ENCODE peak calls at places on chromosomes 7 and 10, in seven cellular contexts. One of them, this sample, is unnamed.

GRCh38 chr7:115910541-115911164 is 119.9 kb downstream of the TFEC start:
- DNase-seq in A549: no peak
- DNase-seq in neural progenitor cell: peak
- DNase-seq in H9: no peak
- DNase-seq in kidney: no peak
- DNase-seq in hepatocyte: peak
- DNase-seq in CD4-positive, alpha-beta T cell: no peak
- DNase-seq in this sample: no peak

GRCh38 chr7:158818325-158819213 is 10.7 kb downstream of the ESYT2 start:
- DNase-seq in A549: peak
- DNase-seq in neural progenitor cell: peak
- DNase-seq in H9: peak
- DNase-seq in kidney: peak
- DNase-seq in hepatocyte: peak
- DNase-seq in CD4-positive, alpha-beta T cell: peak
- DNase-seq in this sample: peak

GRCh38 chr10:105797234-105797890 is 1156.3 kb downstream of the SORCS3 start:
- DNase-seq in A549: peak
- DNase-seq in neural progenitor cell: peak
- DNase-seq in H9: no peak
- DNase-seq in kidney: no peak
- DNase-seq in hepatocyte: peak
- DNase-seq in CD4-positive, alpha-beta T cell: no peak
- DNase-seq in this sample: no peak

GRCh38 chr7:43784030-43785001 is 25.8 kb downstream of the BLVRA start:
- DNase-seq in A549: no peak
- DNase-seq in neural progenitor cell: no peak
- DNase-seq in H9: no peak
- DNase-seq in kidney: no peak
- DNase-seq in hepatocyte: no peak
- DNase-seq in CD4-positive, alpha-beta T cell: no peak
- DNase-seq in this sample: no peak

GRCh38 chr7:65731562-65732035 is 141.3 kb upstream of the VKORC1L1 start:
- DNase-seq in A549: no peak
- DNase-seq in neural progenitor cell: peak
- DNase-seq in H9: peak
- DNase-seq in kidney: no peak
- DNase-seq in hepatocyte: peak
- DNase-seq in CD4-positive, alpha-beta T cell: no peak
- DNase-seq in this sample: peak

GRCh38 chr7:518630-519428 is 817 bp downstream of the PDGFA start:
- DNase-seq in A549: peak
- DNase-seq in neural progenitor cell: peak
- DNase-seq in H9: peak
- DNase-seq in kidney: peak
- DNase-seq in hepatocyte: peak
- DNase-seq in CD4-positive, alpha-beta T cell: no peak
- DNase-seq in this sample: peak

GRCh38 chr10:93095225-93095624 is 21.5 kb downstream of the CYP26A1 start:
- DNase-seq in A549: no peak
- DNase-seq in neural progenitor cell: peak
- DNase-seq in H9: no peak
- DNase-seq in kidney: no peak
- DNase-seq in hepatocyte: no peak
- DNase-seq in CD4-positive, alpha-beta T cell: no peak
- DNase-seq in this sample: no peak

GRCh38 chr7:80910228-80910627 is 8.6 kb downstream of the SEMA3C start:
- DNase-seq in A549: no peak
- DNase-seq in neural progenitor cell: no peak
- DNase-seq in H9: no peak
- DNase-seq in kidney: no peak
- DNase-seq in hepatocyte: no peak
- DNase-seq in CD4-positive, alpha-beta T cell: no peak
- DNase-seq in this sample: no peak

GRCh38 chr10:2917926-2918325 is 149.4 kb upstream of the PFKP start:
- DNase-seq in A549: no peak
- DNase-seq in neural progenitor cell: no peak
- DNase-seq in H9: no peak
- DNase-seq in kidney: no peak
- DNase-seq in hepatocyte: no peak
- DNase-seq in CD4-positive, alpha-beta T cell: no peak
- DNase-seq in this sample: no peak

GRCh38 chr10:130792096-130792845 is 519.2 kb downstream of the TCERG1L start:
- DNase-seq in A549: no peak
- DNase-seq in neural progenitor cell: no peak
- DNase-seq in H9: no peak
- DNase-seq in kidney: no peak
- DNase-seq in hepatocyte: no peak
- DNase-seq in CD4-positive, alpha-beta T cell: no peak
- DNase-seq in this sample: no peak

GRCh38 chr7:18978108-18978495 is 139.3 kb downstream of the TWIST1 start:
- DNase-seq in A549: no peak
- DNase-seq in neural progenitor cell: no peak
- DNase-seq in H9: no peak
- DNase-seq in kidney: no peak
- DNase-seq in hepatocyte: no peak
- DNase-seq in CD4-positive, alpha-beta T cell: no peak
- DNase-seq in this sample: no peak

GRCh38 chr7:157493017-157493416 is 156.2 kb downstream of the DNAJB6 start:
- DNase-seq in A549: no peak
- DNase-seq in neural progenitor cell: no peak
- DNase-seq in H9: peak
- DNase-seq in kidney: no peak
- DNase-seq in hepatocyte: no peak
- DNase-seq in CD4-positive, alpha-beta T cell: no peak
- DNase-seq in this sample: no peak

GRCh38 chr10:48556713-48557112 is 48.2 kb downstream of the ARHGAP22 start:
- DNase-seq in A549: no peak
- DNase-seq in neural progenitor cell: no peak
- DNase-seq in H9: no peak
- DNase-seq in kidney: no peak
- DNase-seq in hepatocyte: no peak
- DNase-seq in CD4-positive, alpha-beta T cell: no peak
- DNase-seq in this sample: no peak

GRCh38 chr10:12844796-12845524 is 156.6 kb downstream of the CCDC3 start:
- DNase-seq in A549: peak
- DNase-seq in neural progenitor cell: no peak
- DNase-seq in H9: no peak
- DNase-seq in kidney: no peak
- DNase-seq in hepatocyte: peak
- DNase-seq in CD4-positive, alpha-beta T cell: no peak
- DNase-seq in this sample: no peak

GRCh38 chr10:73588656-73589055 is 2.5 kb downstream of the USP54 start:
- DNase-seq in A549: no peak
- DNase-seq in neural progenitor cell: no peak
- DNase-seq in H9: no peak
- DNase-seq in kidney: no peak
- DNase-seq in hepatocyte: peak
- DNase-seq in CD4-positive, alpha-beta T cell: no peak
- DNase-seq in this sample: no peak

GRCh38 chr10:49350856-49351532 is 44.9 kb downstream of the DRGX start:
- DNase-seq in A549: no peak
- DNase-seq in neural progenitor cell: no peak
- DNase-seq in H9: no peak
- DNase-seq in kidney: no peak
- DNase-seq in hepatocyte: no peak
- DNase-seq in CD4-positive, alpha-beta T cell: no peak
- DNase-seq in this sample: no peak

GRCh38 chr7:157439149-157439548 is 102.3 kb downstream of the DNAJB6 start:
- DNase-seq in A549: no peak
- DNase-seq in neural progenitor cell: no peak
- DNase-seq in H9: no peak
- DNase-seq in kidney: peak
- DNase-seq in hepatocyte: no peak
- DNase-seq in CD4-positive, alpha-beta T cell: no peak
- DNase-seq in this sample: no peak

GRCh38 chr10:17244712-17245365 is 16.8 kb downstream of the VIM start:
- DNase-seq in A549: no peak
- DNase-seq in neural progenitor cell: no peak
- DNase-seq in H9: no peak
- DNase-seq in kidney: no peak
- DNase-seq in hepatocyte: no peak
- DNase-seq in CD4-positive, alpha-beta T cell: no peak
- DNase-seq in this sample: no peak

GRCh38 chr7:65980478-65981250 is 1.3 kb downstream of the GUSB start:
- DNase-seq in A549: no peak
- DNase-seq in neural progenitor cell: no peak
- DNase-seq in H9: no peak
- DNase-seq in kidney: peak
- DNase-seq in hepatocyte: peak
- DNase-seq in CD4-positive, alpha-beta T cell: peak
- DNase-seq in this sample: peak

GRCh38 chr7:28128608-28129007 is 52.0 kb downstream of the JAZF1 start:
- DNase-seq in A549: no peak
- DNase-seq in neural progenitor cell: no peak
- DNase-seq in H9: no peak
- DNase-seq in kidney: no peak
- DNase-seq in hepatocyte: no peak
- DNase-seq in CD4-positive, alpha-beta T cell: no peak
- DNase-seq in this sample: no peak

GRCh38 chr7:36391436-36392198 is 2.0 kb downstream of the ANLN start:
- DNase-seq in A549: no peak
- DNase-seq in neural progenitor cell: no peak
- DNase-seq in H9: no peak
- DNase-seq in kidney: no peak
- DNase-seq in hepatocyte: no peak
- DNase-seq in CD4-positive, alpha-beta T cell: no peak
- DNase-seq in this sample: no peak
- H3K27ac ChIP-seq in A549: peak
- H3K27ac ChIP-seq in neural progenitor cell: no peak
- H3K27ac ChIP-seq in H9: no peak
- H3K27ac ChIP-seq in kidney: no peak
- H3K27ac ChIP-seq in hepatocyte: peak
- H3K27ac ChIP-seq in CD4-positive, alpha-beta T cell: no peak
- H3K27ac ChIP-seq in this sample: no peak

DNA sequence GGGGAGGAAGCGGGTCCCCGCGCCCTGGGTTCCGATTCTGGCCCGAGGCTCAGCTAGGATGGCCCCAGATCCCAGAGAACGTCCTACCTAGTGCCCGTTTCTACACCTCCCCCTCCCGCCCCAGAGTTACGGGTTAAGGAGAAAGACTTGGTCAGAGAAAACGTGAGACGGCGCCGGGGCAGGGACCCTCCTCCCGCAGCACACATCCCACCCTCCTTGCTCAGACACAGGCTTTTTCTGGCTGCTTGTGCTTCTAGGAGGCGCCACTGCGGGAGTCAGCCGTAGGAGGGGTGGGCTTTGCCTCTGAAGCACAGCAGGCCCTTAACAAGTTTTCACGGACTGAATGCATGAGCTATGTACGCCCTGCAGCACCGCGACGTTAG is 104.9 kb upstream of the LEP start:
- DNase-seq in A549: peak
- DNase-seq in neural progenitor cell: peak
- DNase-seq in H9: peak
- DNase-seq in kidney: no peak
- DNase-seq in hepatocyte: no peak
- DNase-seq in CD4-positive, alpha-beta T cell: no peak
- DNase-seq in this sample: no peak
- TF ChIP-seq CTCF in A549: no peak
- TF ChIP-seq CTCF in neural progenitor cell: no peak
- TF ChIP-seq CTCF in H9: no peak
- TF ChIP-seq CTCF in kidney: no peak
- TF ChIP-seq CTCF in hepatocyte: no peak
- TF ChIP-seq CTCF in CD4-positive, alpha-beta T cell: no peak
- TF ChIP-seq CTCF in this sample: no peak

GRCh38 chr10:111481271-111482073 is 404.6 kb downstream of the ADRA2A start:
- DNase-seq in A549: no peak
- DNase-seq in neural progenitor cell: no peak
- DNase-seq in H9: no peak
- DNase-seq in kidney: no peak
- DNase-seq in hepatocyte: no peak
- DNase-seq in CD4-positive, alpha-beta T cell: no peak
- DNase-seq in this sample: no peak

GRCh38 chr10:111486346-111486745 is 409.5 kb downstream of the ADRA2A start:
- DNase-seq in A549: no peak
- DNase-seq in neural progenitor cell: no peak
- DNase-seq in H9: no peak
- DNase-seq in kidney: no peak
- DNase-seq in hepatocyte: no peak
- DNase-seq in CD4-positive, alpha-beta T cell: no peak
- DNase-seq in this sample: no peak

GRCh38 chr10:111479966-111480365 is 403.1 kb downstream of the ADRA2A start:
- DNase-seq in A549: no peak
- DNase-seq in neural progenitor cell: no peak
- DNase-seq in H9: no peak
- DNase-seq in kidney: no peak
- DNase-seq in hepatocyte: no peak
- DNase-seq in CD4-positive, alpha-beta T cell: no peak
- DNase-seq in this sample: no peak

GRCh38 chr10:111482621-111483216 is 405.9 kb downstream of the ADRA2A start:
- DNase-seq in A549: no peak
- DNase-seq in neural progenitor cell: no peak
- DNase-seq in H9: no peak
- DNase-seq in kidney: no peak
- DNase-seq in hepatocyte: no peak
- DNase-seq in CD4-positive, alpha-beta T cell: no peak
- DNase-seq in this sample: no peak

GRCh38 chr10:111482074-111482350 is 405.2 kb downstream of the ADRA2A start:
- DNase-seq in A549: no peak
- DNase-seq in neural progenitor cell: no peak
- DNase-seq in H9: no peak
- DNase-seq in kidney: no peak
- DNase-seq in hepatocyte: no peak
- DNase-seq in CD4-positive, alpha-beta T cell: no peak
- DNase-seq in this sample: no peak
- H3K27ac ChIP-seq in A549: no peak
- H3K27ac ChIP-seq in neural progenitor cell: no peak
- H3K27ac ChIP-seq in H9: no peak
- H3K27ac ChIP-seq in kidney: no peak
- H3K27ac ChIP-seq in hepatocyte: no peak
- H3K27ac ChIP-seq in CD4-positive, alpha-beta T cell: no peak
- H3K27ac ChIP-seq in this sample: no peak

DNA sequence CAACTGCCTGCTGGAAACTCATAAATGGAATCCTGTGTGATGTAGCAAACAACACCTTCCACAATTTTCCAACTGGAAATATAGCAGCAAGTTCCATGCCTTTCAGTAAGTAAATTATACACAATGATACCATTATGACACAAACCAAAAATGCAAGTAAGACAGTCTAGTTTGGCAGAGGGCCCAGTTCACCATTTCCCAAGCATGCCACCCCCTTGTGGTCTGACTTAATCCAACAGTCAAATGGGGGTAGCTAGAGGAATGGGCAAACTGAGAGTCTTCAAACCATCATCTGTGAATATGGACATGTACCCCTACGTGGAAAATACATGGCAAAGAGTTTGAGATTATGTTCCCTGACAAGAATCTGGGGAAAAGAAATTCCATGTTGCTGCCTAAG is 137.6 kb upstream of the VWC2 start:
- DNase-seq in A549: no peak
- DNase-seq in neural progenitor cell: no peak
- DNase-seq in H9: no peak
- DNase-seq in kidney: no peak
- DNase-seq in hepatocyte: no peak
- DNase-seq in CD4-positive, alpha-beta T cell: no peak
- DNase-seq in this sample: no peak
- TF ChIP-seq CTCF in A549: no peak
- TF ChIP-seq CTCF in neural progenitor cell: peak
- TF ChIP-seq CTCF in H9: peak
- TF ChIP-seq CTCF in kidney: no peak
- TF ChIP-seq CTCF in hepatocyte: no peak
- TF ChIP-seq CTCF in CD4-positive, alpha-beta T cell: no peak
- TF ChIP-seq CTCF in this sample: no peak